ENCODE peak calls at places on chromosomes 6 and 20, in ten cellular contexts. O is BE2C, L is bronchial epithelial cell, W is AG09319, I is NB4, Q is HFF-Myc, P is tibial nerve, G is pancreas, T is glutamatergic neuron, N is fibroblast of the aortic adventitia. C is an unnamed sample.

GRCh38 chr6:140572129-140572528 is 1197.7 kb upstream of the CITED2 start:
- DNase-seq in P (no peak), T (no peak), Q (peak), L (peak), W (peak), G (no peak), O (no peak), N (peak), I (peak), C (no peak)

GRCh38 chr6:36917541-36918193 is 31.9 kb downstream of the C6orf89 start:
- DNase-seq in G (no peak), N (peak), Q (no peak), W (peak), L (no peak), T (no peak), I (no peak), P (peak), O (no peak), C (no peak)

GRCh38 chr6:10526156-10526555 is 5.0 kb downstream of the GCNT2 start:
- DNase-seq in W (no peak), T (no peak), N (no peak), L (peak), I (no peak), G (no peak), O (no peak), Q (no peak), P (no peak), C (no peak)

GRCh38 chr6:112833546-112834215 is 486.6 kb downstream of the RFPL4B start:
- DNase-seq in P (no peak), G (no peak), W (peak), I (no peak), N (peak), O (no peak), L (peak), Q (no peak), T (no peak), C (no peak)

GRCh38 chr6:157225575-157225995 is 97.7 kb downstream of the TMEM242 start:
- DNase-seq in T (no peak), I (no peak), P (no peak), G (no peak), Q (no peak), N (no peak), W (no peak), L (no peak), O (no peak), C (no peak)

GRCh38 chr6:105994522-105995402 is 91.4 kb upstream of the PRDM1 start:
- DNase-seq in O (peak), I (peak), P (peak), L (peak), N (peak), G (no peak), T (peak), W (peak), Q (peak), C (peak)

GRCh38 chr20:56428881-56429280 is 16.8 kb downstream of the CASS4 start:
- DNase-seq in Q (no peak), I (no peak), G (no peak), N (no peak), W (no peak), P (no peak), O (no peak), T (no peak), L (no peak), C (no peak)

GRCh38 chr6:127100510-127101140 is 17.8 kb upstream of the RSPO3 start:
- DNase-seq in P (no peak), N (peak), O (no peak), W (no peak), Q (no peak), T (no peak), L (peak), I (peak), G (no peak), C (no peak)

GRCh38 chr6:41135062-41135832 is 18.9 kb downstream of the TREML1 start:
- DNase-seq in Q (no peak), L (no peak), G (no peak), P (no peak), N (no peak), I (no peak), O (no peak), T (no peak), W (no peak), C (no peak)

GRCh38 chr6:23412770-23413169 is 713.2 kb upstream of the NRSN1 start:
- DNase-seq in T (no peak), N (no peak), O (no peak), W (no peak), I (no peak), Q (no peak), G (no peak), P (no peak), L (peak), C (no peak)

GRCh38 chr6:33199687-33200233 is 705 bp downstream of the RXRB start:
- DNase-seq in N (peak), Q (no peak), O (no peak), W (no peak), G (no peak), T (no peak), I (peak), P (no peak), L (peak), C (peak)

GRCh38 chr6:118867181-118867580 is 26.8 kb upstream of the ASF1A start:
- DNase-seq in G (no peak), Q (no peak), I (no peak), N (no peak), O (no peak), L (peak), P (no peak), W (no peak), T (no peak), C (no peak)

GRCh38 chr20:21099653-21100589 is 6.2 kb downstream of the LINC00237 start:
- DNase-seq in P (no peak), G (peak), Q (no peak), N (peak), I (peak), O (peak), W (no peak), L (no peak), T (peak), C (peak)

GRCh38 chr20:19022118-19022575 is 190.3 kb upstream of the SLC24A3 start:
- DNase-seq in L (no peak), O (no peak), T (no peak), Q (no peak), W (no peak), P (no peak), G (no peak), N (no peak), I (no peak), C (no peak)

GRCh38 chr6:90495216-90495817 is 91.6 kb downstream of the MAP3K7 start:
- DNase-seq in O (no peak), I (no peak), L (no peak), G (no peak), P (no peak), W (no peak), N (no peak), Q (no peak), T (no peak), C (no peak)

GRCh38 chr6:91716361-91716760 is 1129.5 kb upstream of the MAP3K7 start:
- DNase-seq in O (no peak), G (no peak), Q (no peak), W (no peak), I (no peak), N (no peak), T (no peak), P (no peak), L (no peak), C (no peak)

GRCh38 chr20:48722002-48722731 is 105.6 kb downstream of the PREX1 start:
- DNase-seq in L (no peak), Q (no peak), N (peak), G (no peak), W (no peak), P (no peak), T (no peak), I (peak), O (no peak), C (no peak)

GRCh38 chr6:40930555-40930954 is 108.5 kb downstream of the UNC5CL start:
- DNase-seq in P (no peak), T (no peak), N (peak), W (no peak), G (peak), Q (no peak), I (peak), L (peak), O (no peak), C (no peak)

GRCh38 chr6:132354517-132355167 is 46.6 kb downstream of the MOXD1 start:
- DNase-seq in T (no peak), W (no peak), L (peak), G (no peak), P (no peak), I (peak), N (no peak), Q (peak), O (peak), C (no peak)

GRCh38 chr6:35736293-35736894 is 438 bp upstream of the ARMC12 start:
- DNase-seq in G (peak), P (peak), Q (no peak), O (peak), I (peak), L (peak), T (peak), N (peak), W (no peak), C (peak)

GRCh38 chr6:90739339-90739738 is 152.5 kb upstream of the MAP3K7 start:
- DNase-seq in W (no peak), L (no peak), Q (no peak), T (no peak), P (no peak), O (no peak), I (no peak), N (no peak), G (no peak), C (no peak)

GRCh38 chr20:57957397-57958049 is 247.7 kb upstream of the PMEPA1 start:
- DNase-seq in Q (peak), T (no peak), G (no peak), I (no peak), P (no peak), N (no peak), O (no peak), L (no peak), W (no peak), C (no peak)

GRCh38 chr6:151370509-151371078 is 20.8 kb downstream of the ZBTB2 start:
- DNase-seq in N (peak), P (no peak), L (peak), I (no peak), T (no peak), W (no peak), Q (no peak), G (no peak), O (no peak), C (no peak)
- TF ChIP-seq CTCF in N (peak), P (no peak), L (no peak), I (no peak), T (no peak), W (peak), Q (no peak), G (no peak), O (peak), C (no peak)

GRCh38 chr6:125888989-125889656 is 67.4 kb upstream of the HINT3 start:
- DNase-seq in G (peak), L (peak), Q (no peak), N (peak), W (no peak), T (no peak), O (no peak), P (no peak), I (peak), C (peak)
- TF ChIP-seq CTCF in G (no peak), L (peak), Q (peak), N (peak), W (peak), T (peak), O (peak), P (no peak), I (peak), C (peak)

DNA sequence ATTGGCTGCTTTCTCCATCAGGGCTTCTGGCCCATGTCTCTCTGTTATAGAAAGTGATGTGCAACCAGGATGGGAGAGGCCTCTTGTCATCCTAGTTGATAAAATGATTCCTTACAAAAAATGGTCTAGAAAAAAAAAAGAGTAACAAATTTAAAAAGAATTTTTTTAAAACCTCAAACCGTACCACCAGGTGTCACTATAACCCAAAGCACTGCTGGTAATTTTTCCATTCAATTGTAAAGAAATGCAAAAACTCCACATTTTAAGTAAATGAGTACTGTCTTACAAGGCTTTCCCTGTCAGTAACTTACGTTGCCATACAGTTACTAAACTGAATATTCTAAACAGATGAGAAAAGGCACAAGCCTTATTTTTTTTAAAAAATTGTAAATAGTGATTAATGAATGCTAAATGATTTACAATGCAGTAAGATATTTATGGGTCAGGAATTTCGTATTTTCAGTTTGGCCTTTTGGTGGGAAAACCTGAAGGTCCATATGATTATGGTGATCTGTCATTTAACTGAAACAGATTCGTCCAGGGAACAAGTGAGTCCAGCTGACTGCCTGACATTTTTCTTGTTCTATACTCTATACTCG is 95.4 kb downstream of the OGFRL1 start:
- DNase-seq in W (peak), N (peak), Q (no peak), T (no peak), O (no peak), G (no peak), L (peak), I (peak), P (no peak), C (peak)
- TF ChIP-seq CTCF in W (peak), N (peak), Q (peak), T (peak), O (peak), G (peak), L (peak), I (peak), P (peak), C (peak)

GRCh38 chr6:46794068-46794467 is 879 bp downstream of the MEP1A start:
- DNase-seq in T (no peak), I (no peak), G (no peak), P (no peak), O (no peak), W (no peak), L (no peak), N (no peak), Q (no peak), C (no peak)
- TF ChIP-seq CTCF in T (no peak), I (no peak), G (no peak), P (no peak), O (no peak), W (no peak), L (no peak), N (no peak), Q (no peak), C (no peak)

DNA sequence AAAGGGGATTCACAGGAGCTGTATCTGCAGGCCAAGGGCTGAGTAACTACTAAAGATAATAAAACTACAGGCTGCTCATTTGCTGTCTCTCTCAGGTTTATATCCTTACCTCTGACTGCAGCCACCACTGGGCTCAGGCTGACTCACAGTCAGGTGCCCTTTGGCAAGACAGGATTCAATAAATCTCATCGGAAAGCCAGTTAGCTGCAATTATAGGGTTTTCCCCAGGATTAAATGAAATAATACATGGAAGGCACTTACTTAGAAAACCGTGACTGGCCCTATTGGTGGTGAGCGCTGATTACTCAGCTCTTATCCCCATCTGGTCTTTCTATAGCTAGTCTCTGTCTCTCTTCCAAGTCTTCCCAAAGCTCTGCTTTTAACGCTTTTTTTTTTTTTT is 26.4 kb downstream of the RMND1 start:
- DNase-seq in T (no peak), O (no peak), W (no peak), G (no peak), Q (no peak), N (no peak), P (no peak), I (no peak), L (peak), C (no peak)
- TF ChIP-seq CTCF in T (no peak), O (no peak), W (no peak), G (no peak), Q (no peak), N (no peak), P (no peak), I (no peak), L (no peak), C (no peak)

GRCh38 chr20:46485431-46485830 is 27.9 kb downstream of the ZNF334 start:
- DNase-seq in O (no peak), Q (no peak), N (no peak), T (no peak), L (peak), P (no peak), I (no peak), G (no peak), W (no peak), C (no peak)

GRCh38 chr20:46487628-46488027 is 25.7 kb downstream of the ZNF334 start:
- DNase-seq in O (no peak), G (no peak), P (no peak), W (no peak), N (no peak), I (no peak), L (no peak), Q (no peak), T (no peak), C (no peak)

GRCh38 chr20:46484954-46485353 is 28.4 kb downstream of the ZNF334 start:
- DNase-seq in W (no peak), Q (no peak), G (no peak), P (no peak), O (no peak), L (no peak), I (no peak), T (no peak), N (no peak), C (no peak)

GRCh38 chr20:46483879-46484278 is 29.5 kb downstream of the ZNF334 start:
- DNase-seq in Q (no peak), G (no peak), P (no peak), W (no peak), O (no peak), N (no peak), L (no peak), T (no peak), I (no peak), C (no peak)

DNA sequence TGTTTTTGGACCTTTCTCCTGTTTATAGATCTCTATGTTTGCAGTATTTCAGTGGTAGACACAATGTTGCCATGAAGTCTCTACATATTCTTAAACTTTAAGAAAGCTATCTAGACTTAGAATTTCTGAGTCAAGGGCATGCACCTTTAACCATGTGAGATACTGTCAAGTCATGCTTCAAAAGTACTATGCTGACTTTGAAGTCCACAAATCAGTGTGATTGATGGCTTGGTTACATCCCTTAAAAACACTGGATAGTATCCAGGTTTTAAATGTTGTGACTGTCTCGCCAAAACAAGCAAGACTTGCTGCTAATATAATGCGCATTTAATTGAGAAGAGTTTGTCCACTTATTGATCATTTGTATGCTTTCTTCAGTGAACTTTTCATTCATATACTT is 30.5 kb downstream of the ZNF334 start:
- DNase-seq in I (no peak), T (no peak), P (no peak), G (no peak), N (no peak), Q (no peak), L (no peak), W (no peak), O (no peak), C (no peak)
- TF ChIP-seq CTCF in I (no peak), T (no peak), P (no peak), G (no peak), N (no peak), Q (no peak), L (no peak), W (no peak), O (no peak), C (no peak)

DNA sequence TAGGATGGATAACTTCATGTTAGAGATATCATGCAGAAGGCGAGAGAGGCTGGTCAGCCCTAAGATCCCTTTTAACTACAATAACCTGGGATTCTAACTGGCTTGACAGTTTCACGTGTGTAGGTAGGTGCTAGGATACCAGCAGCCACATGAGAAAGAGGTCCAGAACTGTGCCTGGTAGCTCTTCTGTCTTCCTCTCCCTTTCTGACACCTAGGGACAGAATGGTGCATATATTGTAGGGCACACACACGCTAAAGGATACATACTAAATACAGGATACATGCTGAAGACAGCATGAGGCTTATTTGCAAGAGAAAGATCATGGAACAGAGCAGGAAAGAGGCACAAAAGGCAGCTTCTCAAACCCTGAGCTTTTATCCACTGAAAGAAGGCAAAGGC is 3.4 kb downstream of the SLC22A23 start:
- DNase-seq in I (no peak), Q (no peak), N (no peak), P (no peak), L (no peak), T (no peak), O (no peak), G (no peak), W (no peak), C (no peak)
- TF ChIP-seq CTCF in I (no peak), Q (no peak), N (no peak), P (no peak), L (no peak), T (no peak), O (no peak), G (no peak), W (no peak), C (no peak)

DNA sequence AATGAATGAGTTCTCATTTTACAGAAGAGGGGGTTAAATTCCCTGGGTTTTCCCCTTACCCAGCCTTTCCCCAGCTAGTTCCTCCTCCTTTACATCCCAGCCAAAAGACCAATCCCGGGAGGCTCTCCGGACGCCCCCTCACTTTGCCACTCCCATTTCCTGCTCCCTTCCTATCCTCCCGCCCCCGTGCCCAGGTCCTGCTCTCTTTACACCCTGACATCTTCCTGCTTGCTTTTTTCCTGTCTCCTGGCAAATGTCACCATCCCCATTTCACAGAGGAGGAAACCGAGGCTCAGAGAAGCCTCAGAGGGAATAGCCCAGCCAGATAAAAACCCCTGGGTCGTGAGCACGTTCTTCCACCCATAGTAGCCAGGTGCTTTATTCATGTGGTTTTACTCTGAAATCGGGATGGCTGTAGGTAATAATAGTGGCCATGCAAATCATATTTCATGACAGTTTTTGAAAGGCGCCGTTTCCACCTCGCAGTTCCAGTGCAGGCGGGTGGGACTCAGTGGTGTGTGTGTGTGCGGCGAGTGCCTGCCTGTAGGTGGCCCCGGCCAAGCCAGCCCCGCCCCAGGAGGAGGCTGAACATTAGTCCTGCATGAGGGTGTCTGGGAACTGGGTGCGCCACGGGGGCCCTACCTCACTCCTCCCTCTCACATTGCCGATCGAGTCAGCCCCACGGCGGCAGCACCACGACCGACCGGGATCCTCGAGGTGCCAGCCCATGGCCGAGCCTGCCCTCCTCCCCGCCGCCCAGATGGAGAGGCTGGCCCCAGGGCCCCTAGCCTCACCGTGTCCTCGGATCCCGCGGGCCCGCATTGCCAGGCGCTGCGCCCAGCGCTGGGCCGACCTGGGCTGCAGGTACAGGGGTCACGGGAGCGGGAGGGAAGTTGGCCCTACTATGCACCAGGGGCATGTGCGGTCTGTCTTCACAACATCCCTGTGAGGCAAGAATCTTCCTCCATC is at the start of gene ARHGAP40:
- DNase-seq in T (peak), P (no peak), I (peak), Q (no peak), L (peak), W (no peak), N (no peak), G (no peak), O (peak), C (peak)
- TF ChIP-seq CTCF in T (no peak), P (no peak), I (peak), Q (no peak), L (peak), W (no peak), N (peak), G (no peak), O (peak), C (no peak)

GRCh38 chr20:8200220-8200619 is 68.2 kb downstream of the PLCB1 start:
- DNase-seq in P (no peak), L (no peak), O (no peak), G (no peak), W (no peak), N (no peak), I (no peak), Q (no peak), T (no peak), C (no peak)
- TF ChIP-seq CTCF in P (no peak), L (no peak), O (no peak), G (no peak), W (no peak), N (no peak), I (no peak), Q (no peak), T (no peak), C (no peak)